ENCODE peak calls at places on chromosomes 1 and 21, in five cellular contexts. One of them, this sample, is unnamed.

GRCh38 chr1:203915811-203916210 is 54.4 kb downstream of the SNRPE start:
- DNase-seq in OCI-LY7: no peak
- DNase-seq in IMR-90: peak
- DNase-seq in SK-N-SH: no peak
- DNase-seq in MM.1S: no peak
- DNase-seq in this sample: no peak

GRCh38 chr1:40450491-40451237 is 388 bp downstream of the ZFP69B start:
- DNase-seq in OCI-LY7: peak
- DNase-seq in SK-N-SH: peak
- DNase-seq in IMR-90: peak
- DNase-seq in MM.1S: no peak
- DNase-seq in this sample: peak

GRCh38 chr1:155909894-155910293 is 1.3 kb downstream of the RIT1 start:
- DNase-seq in OCI-LY7: peak
- DNase-seq in MM.1S: no peak
- DNase-seq in IMR-90: peak
- DNase-seq in SK-N-SH: no peak
- DNase-seq in this sample: peak

GRCh38 chr1:25561426-25562100 is 18.2 kb downstream of the LDLRAP1 start:
- DNase-seq in IMR-90: no peak
- DNase-seq in MM.1S: peak
- DNase-seq in OCI-LY7: peak
- DNase-seq in SK-N-SH: no peak
- DNase-seq in this sample: no peak

GRCh38 chr21:22743085-22743484 is 1744.9 kb downstream of the NCAM2 start:
- DNase-seq in SK-N-SH: peak
- DNase-seq in IMR-90: no peak
- DNase-seq in MM.1S: no peak
- DNase-seq in OCI-LY7: no peak
- DNase-seq in this sample: no peak

GRCh38 chr1:160171352-160171751 is 19.0 kb upstream of the CASQ1 start:
- DNase-seq in MM.1S: no peak
- DNase-seq in OCI-LY7: no peak
- DNase-seq in IMR-90: peak
- DNase-seq in SK-N-SH: no peak
- DNase-seq in this sample: no peak

GRCh38 chr1:112904071-112904830 is 51.7 kb downstream of the SLC16A1 start:
- DNase-seq in IMR-90: peak
- DNase-seq in OCI-LY7: no peak
- DNase-seq in MM.1S: no peak
- DNase-seq in SK-N-SH: no peak
- DNase-seq in this sample: peak

GRCh38 chr1:246448373-246448772 is 58.7 kb downstream of the SMYD3 start:
- DNase-seq in SK-N-SH: no peak
- DNase-seq in OCI-LY7: no peak
- DNase-seq in MM.1S: no peak
- DNase-seq in IMR-90: no peak
- DNase-seq in this sample: no peak

GRCh38 chr1:210855440-210855839 is 278.5 kb downstream of the KCNH1 start:
- DNase-seq in MM.1S: no peak
- DNase-seq in OCI-LY7: no peak
- DNase-seq in SK-N-SH: no peak
- DNase-seq in IMR-90: no peak
- DNase-seq in this sample: no peak

GRCh38 chr1:22469219-22469618 is 17.6 kb downstream of the ZBTB40 start:
- DNase-seq in IMR-90: no peak
- DNase-seq in MM.1S: no peak
- DNase-seq in SK-N-SH: no peak
- DNase-seq in OCI-LY7: no peak
- DNase-seq in this sample: no peak

GRCh38 chr1:183925947-183926346 is 111.6 kb downstream of the COLGALT2 start:
- DNase-seq in SK-N-SH: no peak
- DNase-seq in IMR-90: no peak
- DNase-seq in MM.1S: no peak
- DNase-seq in OCI-LY7: no peak
- DNase-seq in this sample: no peak
- H3K4me2 ChIP-seq in SK-N-SH: no peak
- H3K4me2 ChIP-seq in IMR-90: no peak
- H3K4me2 ChIP-seq in MM.1S: no peak
- H3K4me2 ChIP-seq in OCI-LY7: no peak
- H3K4me2 ChIP-seq in this sample: no peak

DNA sequence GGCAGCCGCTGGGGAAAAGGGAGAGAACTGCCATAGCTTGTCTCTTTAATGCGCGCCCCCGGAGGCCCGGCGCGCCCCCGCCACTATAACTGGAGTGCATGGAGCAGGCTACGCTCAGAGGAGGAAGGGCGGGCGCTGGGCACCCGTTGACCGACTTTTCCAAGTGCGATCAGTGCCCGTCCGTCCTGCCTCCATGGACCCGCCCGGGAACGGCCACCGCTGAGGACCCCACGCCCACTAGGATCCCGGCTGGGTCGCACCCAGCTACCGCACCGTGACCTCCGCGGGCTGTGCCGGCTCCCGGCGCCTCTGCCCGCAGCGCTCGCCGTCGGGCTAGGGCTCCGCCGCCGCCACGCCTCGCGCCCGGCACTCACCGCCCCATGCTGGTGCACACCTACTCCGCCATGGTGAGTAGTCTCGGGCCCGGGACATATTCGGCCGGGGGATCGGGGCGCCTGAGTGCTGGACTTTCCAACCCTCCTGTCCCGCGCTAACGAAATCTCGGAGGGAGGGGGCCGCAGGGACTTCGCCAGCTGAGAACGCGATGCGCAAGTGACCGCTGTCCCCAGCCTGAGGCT is at the start of gene TFAP2E:
- DNase-seq in SK-N-SH: peak
- DNase-seq in OCI-LY7: no peak
- DNase-seq in IMR-90: no peak
- DNase-seq in MM.1S: no peak
- DNase-seq in this sample: no peak
- TF ChIP-seq CTCF in SK-N-SH: no peak
- TF ChIP-seq CTCF in OCI-LY7: no peak
- TF ChIP-seq CTCF in IMR-90: no peak
- TF ChIP-seq CTCF in MM.1S: no peak
- TF ChIP-seq CTCF in this sample: no peak

GRCh38 chr1:230026572-230026971 is 40.5 kb upstream of the GALNT2 start:
- DNase-seq in MM.1S: no peak
- DNase-seq in SK-N-SH: no peak
- DNase-seq in OCI-LY7: no peak
- DNase-seq in IMR-90: no peak
- DNase-seq in this sample: no peak

GRCh38 chr1:230028602-230029223 is 38.3 kb upstream of the GALNT2 start:
- DNase-seq in OCI-LY7: no peak
- DNase-seq in MM.1S: no peak
- DNase-seq in SK-N-SH: no peak
- DNase-seq in IMR-90: no peak
- DNase-seq in this sample: no peak

GRCh38 chr1:230030122-230030821 is 36.8 kb upstream of the GALNT2 start:
- DNase-seq in OCI-LY7: no peak
- DNase-seq in MM.1S: no peak
- DNase-seq in SK-N-SH: no peak
- DNase-seq in IMR-90: no peak
- DNase-seq in this sample: no peak

GRCh38 chr1:230031131-230031530 is 35.9 kb upstream of the GALNT2 start:
- DNase-seq in OCI-LY7: no peak
- DNase-seq in SK-N-SH: no peak
- DNase-seq in MM.1S: no peak
- DNase-seq in IMR-90: no peak
- DNase-seq in this sample: no peak

DNA sequence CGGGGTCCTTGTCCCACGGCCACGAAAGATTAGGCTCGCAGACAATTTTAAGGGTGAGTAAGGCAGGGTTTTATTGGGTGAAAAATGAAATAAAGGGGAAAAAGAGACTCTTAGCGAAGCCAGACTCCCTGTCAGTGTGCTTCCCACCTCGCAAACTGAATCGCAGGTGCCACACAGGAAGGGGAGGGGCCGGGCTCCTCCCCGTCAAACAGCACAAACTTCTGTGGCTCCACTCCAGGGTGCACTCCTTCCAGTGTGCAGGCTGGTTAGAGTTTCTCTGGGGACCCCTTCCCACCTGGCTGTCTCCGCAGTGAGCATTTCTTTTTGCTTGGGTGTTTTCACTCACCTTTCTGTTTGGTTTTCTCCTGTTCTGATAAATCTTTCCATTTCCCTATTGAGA is 37.8 kb upstream of the GALNT2 start:
- DNase-seq in OCI-LY7: no peak
- DNase-seq in IMR-90: no peak
- DNase-seq in MM.1S: no peak
- DNase-seq in SK-N-SH: no peak
- DNase-seq in this sample: no peak
- H3K4me2 ChIP-seq in OCI-LY7: peak
- H3K4me2 ChIP-seq in IMR-90: no peak
- H3K4me2 ChIP-seq in MM.1S: no peak
- H3K4me2 ChIP-seq in SK-N-SH: no peak
- H3K4me2 ChIP-seq in this sample: no peak

GRCh38 chr1:189697113-189697512 is 780.6 kb downstream of the BRINP3 start:
- DNase-seq in IMR-90: no peak
- DNase-seq in OCI-LY7: no peak
- DNase-seq in MM.1S: no peak
- DNase-seq in SK-N-SH: no peak
- DNase-seq in this sample: no peak

GRCh38 chr1:189696297-189696696 is 781.4 kb downstream of the BRINP3 start:
- DNase-seq in SK-N-SH: no peak
- DNase-seq in IMR-90: no peak
- DNase-seq in OCI-LY7: no peak
- DNase-seq in MM.1S: no peak
- DNase-seq in this sample: no peak

DNA sequence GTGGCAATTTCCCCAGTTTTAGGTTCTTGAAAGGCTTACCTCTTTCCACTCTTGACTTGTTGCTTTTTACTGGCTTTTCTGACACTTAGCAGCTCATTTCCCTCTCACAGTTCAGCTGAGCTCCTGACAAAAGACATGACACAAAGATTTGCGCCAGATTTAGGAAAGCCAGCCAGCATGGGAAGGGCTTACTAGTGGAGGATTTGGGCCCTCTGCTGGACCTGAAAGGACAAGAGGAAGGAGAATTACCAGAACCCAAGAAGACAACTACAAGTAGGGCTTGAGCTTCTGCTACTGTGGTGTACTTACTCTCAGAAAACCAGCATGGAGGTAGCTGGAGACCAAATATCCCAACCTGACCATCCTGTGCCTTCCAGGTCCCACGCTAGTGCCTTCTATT is 784.5 kb downstream of the BRINP3 start:
- DNase-seq in MM.1S: no peak
- DNase-seq in SK-N-SH: no peak
- DNase-seq in OCI-LY7: no peak
- DNase-seq in IMR-90: no peak
- DNase-seq in this sample: no peak
- TF ChIP-seq CTCF in MM.1S: no peak
- TF ChIP-seq CTCF in SK-N-SH: peak
- TF ChIP-seq CTCF in OCI-LY7: no peak
- TF ChIP-seq CTCF in IMR-90: no peak
- TF ChIP-seq CTCF in this sample: no peak

DNA sequence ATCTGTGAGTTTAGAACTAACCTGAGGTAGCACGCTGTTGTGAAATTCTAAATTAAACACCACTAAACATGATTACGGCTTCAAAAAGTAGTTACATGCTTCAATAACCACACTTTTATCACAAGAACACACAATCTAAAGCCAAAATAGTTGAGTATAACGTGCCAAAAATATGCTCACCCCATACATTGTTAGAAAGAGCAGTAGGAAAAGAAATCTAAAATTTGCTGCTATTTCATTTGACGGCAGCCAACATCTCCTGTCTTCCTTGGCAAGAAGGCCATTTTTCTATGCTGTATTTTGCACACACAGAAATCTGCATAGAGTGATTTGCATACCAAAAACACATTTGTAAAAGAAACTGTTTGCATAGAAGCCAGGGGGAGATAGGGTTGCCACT is 42.9 kb upstream of the DMRTB1 start:
- DNase-seq in OCI-LY7: no peak
- DNase-seq in MM.1S: no peak
- DNase-seq in IMR-90: no peak
- DNase-seq in SK-N-SH: no peak
- DNase-seq in this sample: no peak
- H3K4me2 ChIP-seq in OCI-LY7: no peak
- H3K4me2 ChIP-seq in MM.1S: no peak
- H3K4me2 ChIP-seq in IMR-90: no peak
- H3K4me2 ChIP-seq in SK-N-SH: no peak
- H3K4me2 ChIP-seq in this sample: no peak

GRCh38 chr1:7643445-7643844 is 127.7 kb upstream of the VAMP3 start:
- DNase-seq in IMR-90: peak
- DNase-seq in MM.1S: no peak
- DNase-seq in OCI-LY7: no peak
- DNase-seq in SK-N-SH: no peak
- DNase-seq in this sample: no peak
- TF ChIP-seq CTCF in IMR-90: no peak
- TF ChIP-seq CTCF in MM.1S: no peak
- TF ChIP-seq CTCF in OCI-LY7: no peak
- TF ChIP-seq CTCF in SK-N-SH: no peak
- TF ChIP-seq CTCF in this sample: no peak

DNA sequence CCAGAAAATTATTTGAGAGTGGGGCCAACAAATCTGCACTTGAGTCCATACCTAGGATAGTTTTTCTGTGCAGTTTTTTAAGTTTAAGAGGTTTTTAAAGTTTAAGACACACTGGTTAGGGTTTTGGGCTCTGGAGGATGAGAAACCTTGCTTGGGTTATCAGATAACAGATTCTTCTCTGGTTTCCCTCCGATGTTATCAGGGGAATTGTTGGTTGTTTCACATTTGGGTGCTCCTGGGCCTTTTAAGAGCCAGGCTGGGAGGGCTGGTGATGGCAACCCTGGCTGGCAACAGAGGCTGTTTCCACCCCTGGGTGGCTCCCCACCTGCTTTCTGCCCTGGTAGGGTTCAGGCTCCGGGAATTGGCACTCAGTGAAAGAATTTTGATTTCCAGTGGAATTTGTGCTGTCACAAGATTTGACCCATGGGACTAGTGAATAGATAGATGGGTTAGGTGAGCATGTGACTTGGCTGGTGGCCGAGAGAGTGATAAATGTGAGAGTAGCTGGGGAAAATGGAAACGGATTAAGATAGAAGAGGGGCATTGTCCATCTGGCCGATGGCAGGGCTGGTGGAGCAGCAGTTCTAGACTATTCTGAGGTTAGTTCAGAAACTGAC is 14.8 kb downstream of the VANGL1 start:
- DNase-seq in MM.1S: no peak
- DNase-seq in IMR-90: no peak
- DNase-seq in SK-N-SH: no peak
- DNase-seq in OCI-LY7: no peak
- DNase-seq in this sample: no peak
- H3K4me2 ChIP-seq in MM.1S: no peak
- H3K4me2 ChIP-seq in IMR-90: no peak
- H3K4me2 ChIP-seq in SK-N-SH: no peak
- H3K4me2 ChIP-seq in OCI-LY7: no peak
- H3K4me2 ChIP-seq in this sample: no peak

GRCh38 chr1:90114521-90115141 is 119.7 kb downstream of the ZNF326 start:
- DNase-seq in MM.1S: peak
- DNase-seq in IMR-90: peak
- DNase-seq in SK-N-SH: peak
- DNase-seq in OCI-LY7: peak
- DNase-seq in this sample: peak
- TF ChIP-seq CTCF in MM.1S: peak
- TF ChIP-seq CTCF in IMR-90: peak
- TF ChIP-seq CTCF in SK-N-SH: peak
- TF ChIP-seq CTCF in OCI-LY7: peak
- TF ChIP-seq CTCF in this sample: peak

This sample was measured in PC-9.